ENCODE peak calls at places on chromosomes 1 and 21, in eight cellular contexts. I is endothelial cell of umbilical vein; W is A549; B is left lung; V is progenitor cell of endocrine pancreas; H is uterus; M is HFFc6; R is activated CD8-positive, alpha-beta T cell treated with anti-CD3 and anti-CD28 coated beads for 36 hours. A is an unnamed sample.

GRCh38 chr1:39346876-39347275 is 142.4 kb downstream of the MACF1 start:
- DNase-seq in I (no peak), W (no peak), B (no peak), V (no peak), H (no peak), M (no peak), R (no peak), A (no peak)

GRCh38 chr1:158208717-158209116 is 28.0 kb downstream of the CD1D start:
- DNase-seq in I (no peak), W (no peak), B (no peak), V (no peak), H (no peak), M (no peak), R (no peak), A (no peak)

GRCh38 chr1:232963366-232963765 is 13.0 kb downstream of the NTPCR start:
- DNase-seq in I (peak; percentile 93), W (no peak), B (no peak), V (no peak), H (no peak), M (no peak), R (no peak), A (no peak)

GRCh38 chr1:25168193-25169071 is 63.9 kb downstream of the SYF2 start:
- DNase-seq in I (no peak), W (peak; percentile 50), B (no peak), V (no peak), H (no peak), M (no peak), R (no peak), A (no peak)

GRCh38 chr1:183106746-183107145 is 79.3 kb upstream of the LAMC2 start:
- DNase-seq in I (no peak), W (no peak), B (no peak), V (no peak), H (no peak), M (peak; percentile 64), R (no peak), A (no peak)

GRCh38 chr1:35726814-35727433 is 8.2 kb upstream of the C1orf216 start:
- DNase-seq in I (peak; percentile 66), W (peak; percentile 52), B (no peak), V (peak; percentile 51), H (peak; percentile 42), M (peak; percentile 39), R (peak; percentile 67), A (peak; percentile 32)

GRCh38 chr1:97680460-97680859 is 240.4 kb downstream of the DPYD start:
- DNase-seq in I (no peak), W (no peak), B (no peak), V (no peak), H (no peak), M (no peak), R (no peak), A (no peak)

GRCh38 chr1:66434096-66434495 is 99.9 kb upstream of the SGIP1 start:
- DNase-seq in I (no peak), W (no peak), B (no peak), V (no peak), H (no peak), M (peak; percentile 60), R (no peak), A (no peak)

GRCh38 chr1:16449666-16450065 is 9.1 kb downstream of the NECAP2 start:
- DNase-seq in I (no peak), W (no peak), B (no peak), V (no peak), H (no peak), M (no peak), R (no peak), A (no peak)

GRCh38 chr1:201139306-201139705 is 12.3 kb upstream of the ASCL5 start:
- DNase-seq in I (no peak), W (no peak), B (no peak), V (no peak), H (no peak), M (no peak), R (no peak), A (no peak)

GRCh38 chr1:78676347-78676982 is 26.8 kb downstream of the IFI44 start:
- DNase-seq in I (peak; percentile 70), W (peak; percentile 59), B (no peak), V (peak; percentile 20), H (peak; percentile 70), M (peak; percentile 44), R (peak; percentile 77), A (no peak)

GRCh38 chr1:93629101-93630059 is 52.3 kb downstream of the BCAR3 start:
- DNase-seq in I (peak; percentile 82), W (peak; percentile 70), B (no peak), V (no peak), H (peak; percentile 57), M (peak; percentile 71), R (peak; percentile 57), A (no peak)

GRCh38 chr21:29580886-29581285 is 282.2 kb downstream of the BACH1 start:
- DNase-seq in I (no peak), W (no peak), B (no peak), V (no peak), H (no peak), M (no peak), R (no peak), A (no peak)

GRCh38 chr1:75233302-75233929 is 99.2 kb downstream of the LHX8 start:
- DNase-seq in I (peak; percentile 66), W (peak; percentile 23), B (no peak), V (no peak), H (no peak), M (peak; percentile 10), R (no peak), A (no peak)

GRCh38 chr1:180185281-180185680 is 30.6 kb downstream of the QSOX1 start:
- DNase-seq in I (no peak), W (no peak), B (no peak), V (no peak), H (no peak), M (no peak), R (no peak), A (no peak)

GRCh38 chr1:62131093-62131725 is 63.4 kb upstream of the L1TD1 start:
- DNase-seq in I (peak; percentile 56), W (peak; percentile 65), B (no peak), V (peak; percentile 25), H (no peak), M (peak; percentile 39), R (peak; percentile 53), A (no peak)

GRCh38 chr21:37044643-37045042 is 28.2 kb downstream of the PIGP start:
- DNase-seq in I (no peak), W (no peak), B (no peak), V (no peak), H (no peak), M (no peak), R (no peak), A (no peak)

GRCh38 chr21:37043818-37044217 is 29.1 kb downstream of the PIGP start:
- DNase-seq in I (no peak), W (no peak), B (no peak), V (no peak), H (no peak), M (no peak), R (no peak), A (no peak)

GRCh38 chr21:37047079-37047478 is 25.8 kb downstream of the PIGP start:
- DNase-seq in I (no peak), W (peak; percentile 10), B (no peak), V (no peak), H (no peak), M (no peak), R (no peak), A (no peak)

GRCh38 chr21:37045556-37045955 is 27.3 kb downstream of the PIGP start:
- DNase-seq in I (no peak), W (no peak), B (no peak), V (no peak), H (no peak), M (no peak), R (no peak), A (no peak)

GRCh38 chr21:37045139-37045538 is 27.7 kb downstream of the PIGP start:
- DNase-seq in I (no peak), W (no peak), B (no peak), V (no peak), H (no peak), M (no peak), R (peak; percentile 12), A (no peak)
- TF ChIP-seq CTCF in I (no peak), W (no peak), B (no peak), V (no peak), H (no peak), M (no peak), R (no peak), A (no peak)

GRCh38 chr1:22142315-22143064 is 407 bp downstream of the WNT4 start:
- DNase-seq in I (peak; percentile 44), W (no peak), B (no peak), V (peak; percentile 32), H (no peak), M (no peak), R (peak; percentile 18), A (peak; percentile 38)
- TF ChIP-seq CTCF in I (no peak), W (no peak), B (no peak), V (peak; percentile 27), H (no peak), M (no peak), R (no peak), A (no peak)

DNA sequence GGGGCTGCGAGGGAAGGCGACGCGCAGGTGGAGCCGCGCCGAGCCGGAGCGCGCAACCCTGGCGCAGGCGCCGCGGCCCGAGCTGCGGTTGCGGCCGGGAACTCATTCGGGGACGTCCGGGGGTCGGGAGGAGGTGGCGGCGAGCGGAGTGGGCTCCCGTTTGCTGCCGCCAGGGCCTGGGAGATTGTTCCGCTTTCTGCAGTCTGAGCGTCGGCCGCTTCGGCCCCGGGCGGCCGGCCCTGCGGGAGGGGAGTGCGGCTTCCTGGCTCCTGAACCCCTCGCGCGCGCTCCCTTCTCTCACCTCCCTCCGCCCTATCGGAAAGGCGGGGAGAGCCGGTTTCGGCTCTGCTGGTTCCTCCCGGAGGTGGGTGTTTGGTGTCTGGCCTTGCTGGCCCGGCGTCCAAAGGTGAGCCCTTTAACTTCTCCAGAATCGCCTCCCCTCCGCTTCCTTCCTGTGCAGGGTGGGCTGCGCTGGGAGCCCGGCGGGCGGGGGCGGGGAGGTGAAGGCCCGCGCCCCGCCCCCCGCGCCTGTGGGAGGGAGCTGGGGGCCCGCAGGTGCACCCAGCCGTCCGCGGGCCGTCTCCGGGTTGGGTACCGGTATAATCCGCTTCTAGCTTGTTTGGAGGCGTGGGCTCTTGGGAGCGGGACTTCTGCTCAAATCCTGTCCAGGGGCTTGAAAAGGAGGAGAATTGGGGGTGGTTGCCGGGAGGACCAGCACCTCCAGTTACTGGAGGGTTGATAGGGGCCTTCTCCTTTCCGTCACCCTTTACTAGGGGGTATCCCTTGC is 683 bp downstream of the LRRC8D start:
- DNase-seq in I (peak; percentile 31), W (peak; percentile 49), B (peak; percentile 63), V (peak; percentile 59), H (no peak), M (no peak), R (peak; percentile 77), A (peak; percentile 76)
- TF ChIP-seq CTCF in I (no peak), W (no peak), B (no peak), V (peak; percentile 32), H (no peak), M (peak; percentile 26), R (no peak), A (no peak)

DNA sequence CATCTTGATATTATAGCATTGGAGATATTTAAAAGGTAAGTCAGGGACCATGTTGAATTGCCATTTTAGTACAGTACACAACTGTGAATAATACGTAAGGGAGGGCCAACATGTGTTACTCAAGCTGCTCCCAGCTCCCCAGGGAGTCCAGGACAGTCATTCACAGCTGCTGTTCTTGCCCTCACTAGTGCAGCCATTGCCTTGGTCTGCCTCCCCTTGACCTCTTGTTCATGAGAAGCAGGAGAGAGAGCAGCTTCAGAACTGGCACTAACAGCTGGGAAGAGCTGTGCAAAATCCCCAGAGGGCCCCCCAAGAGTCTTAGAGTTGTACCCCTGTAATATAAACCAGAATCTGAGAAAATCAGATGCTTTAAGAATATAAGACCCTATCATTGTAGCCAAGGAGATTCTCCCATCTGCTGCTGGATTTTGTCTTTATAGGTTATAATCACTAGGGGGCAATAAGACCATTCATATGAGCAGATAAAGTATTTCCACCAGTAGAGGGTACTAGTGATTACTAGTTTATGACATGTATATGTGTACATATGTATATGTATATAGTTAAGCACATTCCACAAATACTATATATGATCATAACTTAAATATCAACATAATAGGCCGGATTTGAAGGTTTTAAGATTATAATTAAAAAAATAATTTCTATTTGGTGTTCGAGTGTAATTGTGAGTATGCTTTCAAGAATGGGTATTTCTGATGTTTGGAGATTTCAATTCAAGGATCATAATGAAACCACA is 16.6 kb downstream of the TCEANC2 start:
- DNase-seq in I (peak; percentile 69), W (peak; percentile 45), B (no peak), V (no peak), H (no peak), M (peak; percentile 54), R (no peak), A (no peak)
- TF ChIP-seq CTCF in I (peak; percentile 54), W (peak; percentile 90), B (peak; percentile 46), V (peak; percentile 70), H (peak; percentile 68), M (peak; percentile 90), R (peak; percentile 78), A (peak; percentile 88)

A was measured in activated B cell treated with CpG ODN at 0.5 μM for 24 hours.